ENCODE peak calls at places on chromosomes 1 and 21, in ten cellular contexts. C, B, F, J, R, D, I, E, O and K are unnamed samples.

GRCh38 chr1:162631546-162632233 is 574 bp upstream of the DDR2 start:
- DNase-seq in C (peak), B (no peak), F (no peak), J (no peak), R (no peak), D (no peak), I (no peak), E (no peak), O (peak), K (no peak)

GRCh38 chr1:51581286-51581685 is 35.6 kb upstream of the OSBPL9 start:
- DNase-seq in C (no peak), B (no peak), F (no peak), J (no peak), R (no peak), D (no peak), I (no peak), E (no peak), O (no peak), K (no peak)

GRCh38 chr1:52677407-52677806 is 20.7 kb downstream of the COA7 start:
- DNase-seq in C (no peak), B (no peak), F (no peak), J (no peak), R (no peak), D (no peak), I (no peak), E (no peak), O (no peak), K (no peak)

GRCh38 chr1:8450312-8450711 is 132.4 kb downstream of the SLC45A1 start:
- DNase-seq in C (no peak), B (no peak), F (no peak), J (no peak), R (no peak), D (no peak), I (no peak), E (no peak), O (no peak), K (no peak)

GRCh38 chr1:84972377-84972987 is 24.4 kb downstream of the MCOLN2 start:
- DNase-seq in C (no peak), B (no peak), F (no peak), J (no peak), R (no peak), D (no peak), I (no peak), E (no peak), O (no peak), K (no peak)

GRCh38 chr1:242703467-242703866 is 179.0 kb upstream of the PLD5 start:
- DNase-seq in C (no peak), B (no peak), F (no peak), J (no peak), R (no peak), D (no peak), I (no peak), E (no peak), O (no peak), K (no peak)

GRCh38 chr1:209229494-209230059 is 353.9 kb upstream of the CAMK1G start:
- DNase-seq in C (no peak), B (no peak), F (no peak), J (no peak), R (no peak), D (no peak), I (no peak), E (no peak), O (no peak), K (no peak)

GRCh38 chr1:77553568-77554291 is 128.7 kb downstream of the ZZZ3 start:
- DNase-seq in C (no peak), B (no peak), F (no peak), J (no peak), R (no peak), D (no peak), I (no peak), E (no peak), O (no peak), K (no peak)

GRCh38 chr21:18499761-18500376 is 96.3 kb upstream of the TMPRSS15 start:
- DNase-seq in C (peak), B (peak), F (peak), J (no peak), R (no peak), D (no peak), I (no peak), E (peak), O (no peak), K (peak)

GRCh38 chr1:34842952-34843371 is 16.6 kb downstream of the SMIM12 start:
- DNase-seq in C (no peak), B (no peak), F (no peak), J (no peak), R (no peak), D (peak), I (no peak), E (no peak), O (no peak), K (no peak)

GRCh38 chr1:218426343-218426657 is 81.2 kb downstream of the TGFB2 start:
- DNase-seq in C (peak), B (no peak), F (no peak), J (no peak), R (no peak), D (no peak), I (no peak), E (no peak), O (no peak), K (no peak)

GRCh38 chr1:237012789-237013383 is 8.6 kb upstream of the MT1HL1 start:
- DNase-seq in C (no peak), B (no peak), F (no peak), J (no peak), R (no peak), D (no peak), I (no peak), E (no peak), O (no peak), K (no peak)

GRCh38 chr1:246582301-246583055 is 16.2 kb downstream of the CNST start:
- DNase-seq in C (no peak), B (no peak), F (no peak), J (no peak), R (no peak), D (no peak), I (no peak), E (no peak), O (no peak), K (no peak)

GRCh38 chr1:111275079-111275478 is 15.6 kb upstream of the CHIA start:
- DNase-seq in C (peak), B (no peak), F (no peak), J (no peak), R (no peak), D (peak), I (no peak), E (no peak), O (peak), K (peak)

GRCh38 chr1:25566730-25567341 is 23.4 kb downstream of the LDLRAP1 start:
- DNase-seq in C (peak), B (no peak), F (no peak), J (no peak), R (no peak), D (no peak), I (peak), E (peak), O (peak), K (no peak)

GRCh38 chr1:35031103-35031452 is 667 bp downstream of the ZMYM6 start:
- DNase-seq in C (peak), B (no peak), F (peak), J (peak), R (peak), D (no peak), I (peak), E (peak), O (peak), K (peak)

GRCh38 chr1:239570878-239571277 is 184.5 kb downstream of the CHRM3 start:
- DNase-seq in C (no peak), B (no peak), F (no peak), J (no peak), R (no peak), D (no peak), I (no peak), E (no peak), O (no peak), K (no peak)

GRCh38 chr1:23601968-23602876 is 42.9 kb upstream of the ID3 start:
- DNase-seq in C (no peak), B (no peak), F (no peak), J (no peak), R (no peak), D (no peak), I (no peak), E (peak), O (no peak), K (no peak)

GRCh38 chr1:26034504-26035202 is 11.3 kb downstream of the SLC30A2 start:
- DNase-seq in C (no peak), B (no peak), F (peak), J (no peak), R (no peak), D (no peak), I (no peak), E (no peak), O (no peak), K (no peak)

GRCh38 chr1:6491480-6491962 is at the start of gene PLEKHG5:
- DNase-seq in C (peak), B (peak), F (no peak), J (no peak), R (no peak), D (no peak), I (no peak), E (no peak), O (peak), K (no peak)

GRCh38 chr1:67696708-67697107 is 11.7 kb downstream of the GADD45A start:
- DNase-seq in C (no peak), B (no peak), F (no peak), J (no peak), R (no peak), D (no peak), I (no peak), E (no peak), O (no peak), K (no peak)

GRCh38 chr1:2989185-2989584 is 32.1 kb upstream of the ACTRT2 start:
- DNase-seq in C (no peak), B (no peak), F (no peak), J (no peak), R (no peak), D (no peak), I (no peak), E (no peak), O (no peak), K (no peak)

GRCh38 chr1:1758692-1759455 is 19.4 kb downstream of the NADK start:
- DNase-seq in C (no peak), B (peak), F (peak), J (no peak), R (no peak), D (no peak), I (peak), E (no peak), O (no peak), K (no peak)

GRCh38 chr1:1042831-1043230 is 22.9 kb downstream of the AGRN start:
- DNase-seq in C (no peak), B (no peak), F (no peak), J (no peak), R (no peak), D (no peak), I (no peak), E (no peak), O (no peak), K (no peak)

GRCh38 chr1:225851810-225852209 is 30.4 kb downstream of the TMEM63A start:
- DNase-seq in C (no peak), B (no peak), F (no peak), J (no peak), R (peak), D (no peak), I (no peak), E (no peak), O (no peak), K (peak)

GRCh38 chr1:109516872-109517271 is 7.3 kb upstream of the AMIGO1 start:
- DNase-seq in C (peak), B (no peak), F (no peak), J (no peak), R (no peak), D (no peak), I (no peak), E (no peak), O (no peak), K (no peak)

GRCh38 chr21:33951276-33952178 is 35.9 kb upstream of the ATP5PO start:
- DNase-seq in C (peak), B (no peak), F (no peak), J (no peak), R (no peak), D (no peak), I (no peak), E (no peak), O (no peak), K (peak)

GRCh38 chr1:162055062-162055461 is 14.4 kb upstream of the NOS1AP start:
- DNase-seq in C (peak), B (peak), F (no peak), J (no peak), R (no peak), D (no peak), I (peak), E (no peak), O (peak), K (no peak)

GRCh38 chr1:10760566-10761502 is 35.6 kb downstream of the CASZ1 start:
- DNase-seq in C (no peak), B (no peak), F (no peak), J (no peak), R (no peak), D (no peak), I (no peak), E (no peak), O (no peak), K (no peak)

GRCh38 chr21:14531927-14532326 is 14.2 kb downstream of the SAMSN1 start:
- DNase-seq in C (no peak), B (no peak), F (no peak), J (no peak), R (no peak), D (no peak), I (no peak), E (no peak), O (no peak), K (no peak)

GRCh38 chr1:125118147-125118993 is 3933.6 kb downstream of the SRGAP2C start:
- DNase-seq in C (no peak), B (no peak), F (peak), J (no peak), R (no peak), D (peak), I (no peak), E (no peak), O (no peak), K (no peak)